ENCODE peak calls at places on chromosomes 6 and 20, in four cellular contexts. H is WTC11, L is HepG2, U is K562. Y is an unnamed sample.

GRCh38 chr20:4813839-4814695 is 92.4 kb downstream of the PRND start:
- DNase-seq in U (no peak), H (no peak), L (no peak), Y (no peak)

GRCh38 chr6:39834278-39834677 is 42.1 kb downstream of the DAAM2 start:
- DNase-seq in U (no peak), L (no peak), H (no peak), Y (no peak)

GRCh38 chr6:104019075-104019474 is 840.6 kb downstream of the HACE1 start:
- DNase-seq in L (no peak), H (no peak), U (no peak), Y (no peak)

GRCh38 chr6:41779336-41779735 is 364 bp downstream of the FRS3 start:
- DNase-seq in U (no peak), H (no peak), L (no peak), Y (no peak)

GRCh38 chr6:150898390-150899170 is 33.1 kb downstream of the MTHFD1L start:
- DNase-seq in U (no peak), L (no peak), H (no peak), Y (no peak)

GRCh38 chr6:36098920-36099647 is 31.2 kb upstream of the MAPK13 start:
- DNase-seq in L (no peak), H (no peak), U (peak), Y (no peak)

GRCh38 chr6:22413681-22414305 is 117.0 kb upstream of the PRL start:
- DNase-seq in U (no peak), H (no peak), L (no peak), Y (no peak)

GRCh38 chr6:157779705-157780604 is 43.1 kb upstream of the SNX9 start:
- DNase-seq in U (no peak), L (no peak), H (no peak), Y (peak)

GRCh38 chr6:109348246-109348645 is 34.0 kb downstream of the CD164 start:
- DNase-seq in U (no peak), L (no peak), H (no peak), Y (no peak)

GRCh38 chr6:125858427-125859320 is 67.9 kb downstream of the NCOA7 start:
- DNase-seq in U (peak), L (peak), H (peak), Y (peak)

GRCh38 chr6:154440022-154440421 is 70.5 kb downstream of the CNKSR3 start:
- DNase-seq in H (no peak), U (no peak), L (peak), Y (no peak)

GRCh38 chr6:129795261-129795660 is 65.9 kb downstream of the TMEM244 start:
- DNase-seq in U (no peak), H (no peak), L (no peak), Y (peak)

GRCh38 chr6:68189217-68189616 is 445.9 kb upstream of the ADGRB3 start:
- DNase-seq in H (no peak), L (no peak), U (no peak), Y (no peak)

GRCh38 chr6:22558288-22558882 is 11.0 kb upstream of the HDGFL1 start:
- DNase-seq in U (no peak), L (no peak), H (no peak), Y (peak)

GRCh38 chr6:139369568-139370046 is 4.8 kb downstream of the CITED2 start:
- DNase-seq in L (peak), U (peak), H (no peak), Y (peak)

GRCh38 chr20:3890410-3890751 is 1.2 kb downstream of the PANK2 start:
- DNase-seq in L (peak), H (no peak), U (no peak), Y (peak)

GRCh38 chr6:147251072-147251471 is 46.9 kb downstream of the STXBP5 start:
- DNase-seq in L (no peak), H (no peak), U (no peak), Y (no peak)

GRCh38 chr6:31659649-31660223 is 842 bp downstream of the C6orf47 start:
- DNase-seq in L (no peak), U (peak), H (no peak), Y (no peak)

GRCh38 chr20:51387125-51387865 is 155.2 kb downstream of the NFATC2 start:
- DNase-seq in U (no peak), H (peak), L (no peak), Y (no peak)

GRCh38 chr6:108895591-108895990 is 47.4 kb downstream of the ARMC2 start:
- DNase-seq in L (no peak), H (no peak), U (no peak), Y (no peak)

GRCh38 chr6:160058603-160059215 is 62.9 kb upstream of the SLC22A1 start:
- DNase-seq in H (no peak), U (no peak), L (no peak), Y (no peak)

GRCh38 chr20:4375881-4376280 is 345.8 kb upstream of the PRND start:
- DNase-seq in H (no peak), U (no peak), L (no peak), Y (no peak)

GRCh38 chr20:43711098-43711654 is 15.6 kb downstream of the GTSF1L start:
- DNase-seq in L (no peak), U (no peak), H (no peak), Y (no peak)

GRCh38 chr6:90458353-90459224 is 128.3 kb downstream of the MAP3K7 start:
- DNase-seq in L (no peak), U (peak), H (no peak), Y (no peak)

GRCh38 chr6:123570813-123571684 is 65.7 kb downstream of the TRDN start:
- DNase-seq in U (peak), H (no peak), L (no peak), Y (no peak)

GRCh38 chr6:54085526-54085925 is 25.7 kb upstream of the MLIP start:
- DNase-seq in U (no peak), L (no peak), H (no peak), Y (peak)

GRCh38 chr6:17504005-17504404 is 96.1 kb upstream of the FAM8A1 start:
- DNase-seq in L (no peak), H (no peak), U (no peak), Y (no peak)

GRCh38 chr6:101777646-101778045 is 384.1 kb downstream of the GRIK2 start:
- DNase-seq in U (no peak), H (no peak), L (no peak), Y (no peak)

GRCh38 chr20:35773154-35773751 is 1.4 kb downstream of the PHF20 start:
- DNase-seq in H (no peak), U (peak), L (no peak), Y (peak)

GRCh38 chr6:21033095-21033494 is 498.8 kb downstream of the CDKAL1 start:
- DNase-seq in H (no peak), L (no peak), U (no peak), Y (no peak)

GRCh38 chr6:47248446-47248845 is 61.3 kb downstream of the TNFRSF21 start:
- DNase-seq in H (no peak), U (no peak), L (no peak), Y (no peak)

GRCh38 chr6:151384151-151384550 is 7.2 kb downstream of the ZBTB2 start:
- DNase-seq in H (no peak), L (no peak), U (no peak), Y (no peak)

GRCh38 chr6:12594541-12594893 is 122.0 kb upstream of the PHACTR1 start:
- DNase-seq in U (no peak), H (no peak), L (no peak), Y (no peak)

GRCh38 chr20:32333181-32333987 is 24.7 kb upstream of the ASXL1 start:
- DNase-seq in U (no peak), L (no peak), H (no peak), Y (no peak)

DNA sequence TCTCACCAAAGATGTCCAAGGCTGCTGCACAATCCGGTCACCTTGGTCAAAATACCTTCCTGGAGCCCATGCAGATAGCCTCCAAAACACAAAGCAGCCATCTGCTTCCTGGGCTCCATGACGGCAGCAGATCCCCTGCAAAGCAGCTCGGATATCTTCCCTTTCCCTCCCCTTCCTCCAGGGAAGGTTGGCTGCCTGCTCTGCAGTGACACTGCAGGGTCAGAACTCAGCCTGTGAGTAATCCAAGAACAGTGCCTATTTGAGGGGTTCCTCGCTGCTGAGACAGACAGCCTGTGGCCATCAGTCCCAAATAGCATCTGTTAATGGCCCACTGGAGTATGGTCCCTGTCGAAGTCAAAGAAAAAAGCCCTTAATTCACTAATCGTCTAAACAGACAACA is 270.8 kb downstream of the PREX1 start:
- DNase-seq in H (no peak), U (no peak), L (no peak), Y (no peak)
- TF ChIP-seq NR3C1 in H (no peak), U (no peak), L (no peak), Y (no peak)

GRCh38 chr6:87698618-87699017 is 3.4 kb downstream of the AKIRIN2 start:
- DNase-seq in H (no peak), U (no peak), L (no peak), Y (no peak)
- TF ChIP-seq NR3C1 in H (no peak), U (no peak), L (no peak), Y (no peak)

DNA sequence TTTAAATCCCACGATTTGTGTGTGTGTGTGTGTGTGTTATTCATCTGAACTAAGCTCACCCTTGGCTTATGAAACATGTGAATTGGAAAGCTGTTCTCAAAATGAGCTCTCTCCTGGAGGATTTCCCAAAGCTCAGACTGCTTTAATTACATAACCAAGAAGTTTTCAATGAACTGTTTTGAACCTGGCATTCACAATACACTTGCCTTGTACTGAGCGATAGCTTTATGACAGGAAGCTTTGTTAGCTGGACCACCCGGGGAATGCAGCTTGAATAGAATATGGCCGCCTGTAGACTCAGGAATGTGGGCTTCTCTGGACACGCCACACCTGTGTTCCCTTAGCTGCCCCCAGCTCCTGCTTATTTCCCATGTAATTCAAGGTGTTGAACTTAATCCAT is 71.4 kb upstream of the PREP start:
- DNase-seq in U (no peak), H (peak), L (no peak), Y (no peak)
- TF ChIP-seq NR3C1 in U (no peak), H (no peak), L (no peak), Y (no peak)

DNA sequence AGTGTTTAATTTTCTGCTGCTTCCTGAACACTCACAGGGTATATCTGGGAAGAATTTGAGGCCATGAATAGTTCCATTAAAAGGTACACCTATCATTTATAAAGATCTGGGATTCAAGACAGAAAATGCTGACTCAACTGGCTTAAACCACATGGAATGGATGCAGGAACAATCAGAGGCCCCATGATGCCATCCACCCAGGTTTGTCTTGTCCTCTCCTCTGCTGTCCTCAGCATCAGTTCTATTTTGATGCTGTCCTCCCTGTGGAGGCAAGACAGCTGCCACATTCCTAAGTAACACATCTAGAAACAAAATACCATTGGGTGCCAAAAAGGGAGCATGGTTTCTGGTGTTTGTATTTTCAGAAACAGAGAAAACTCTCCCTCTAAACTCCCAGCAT is 143.4 kb downstream of the ELOVL4 start:
- DNase-seq in L (no peak), U (no peak), H (no peak), Y (no peak)
- TF ChIP-seq NR3C1 in L (no peak), U (no peak), H (no peak), Y (no peak)

DNA sequence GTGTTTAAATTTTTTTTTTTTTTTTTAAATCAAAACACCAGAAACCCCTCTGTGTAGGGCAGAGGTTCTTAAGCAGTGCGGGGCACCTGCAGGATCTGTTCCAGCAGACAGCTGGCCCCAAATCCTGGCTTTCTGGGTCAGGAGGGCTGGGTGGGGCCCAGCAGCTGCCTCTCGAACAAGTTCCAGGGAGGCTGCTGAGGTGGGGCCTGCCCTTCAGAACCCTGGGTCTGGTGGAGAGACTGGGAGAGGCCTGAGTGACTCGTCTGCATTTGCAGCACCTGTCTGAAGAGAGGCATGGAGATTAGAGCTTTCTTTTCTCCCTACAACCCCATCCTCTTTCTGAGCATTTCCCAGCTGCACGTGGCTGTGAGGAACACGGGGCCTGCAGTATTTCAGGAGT is 8.4 kb downstream of the PSMG4 start:
- DNase-seq in L (no peak), U (no peak), H (no peak), Y (no peak)
- TF ChIP-seq NR3C1 in L (no peak), U (no peak), H (no peak), Y (no peak)

GRCh38 chr6:25050356-25050755 is 114.6 kb upstream of the RIPOR2 start:
- DNase-seq in U (peak), H (no peak), L (no peak), Y (no peak)
- TF ChIP-seq NR3C1 in U (no peak), H (no peak), L (no peak), Y (no peak)

GRCh38 chr20:59193325-59193724 is 29.7 kb downstream of the ZNF831 start:
- DNase-seq in H (no peak), L (no peak), U (no peak), Y (no peak)
- TF ChIP-seq NR3C1 in H (no peak), L (no peak), U (no peak), Y (no peak)